ENCODE peak calls at places on chromosomes 12 and 14, in four cellular contexts. A is uterus, X is SK-N-SH, F is epithelial cell of esophagus. E is an unnamed sample.

GRCh38 chr14:75341639-75342038 is 63.0 kb downstream of the FOS start:
- DNase-seq in A (no peak), X (no peak), F (no peak), E (no peak)

GRCh38 chr14:60642270-60642789 is 6.9 kb downstream of the SIX1 start:
- DNase-seq in A (no peak), X (peak), F (no peak), E (no peak)

GRCh38 chr14:73526036-73526984 is 10.6 kb upstream of the ACOT1 start:
- DNase-seq in A (no peak), X (peak), F (peak), E (no peak)

GRCh38 chr12:123519151-123520001 is 14.1 kb downstream of the RILPL1 start:
- DNase-seq in A (no peak), X (no peak), F (peak), E (peak)

GRCh38 chr12:47779301-47779942 is 6.4 kb downstream of the SLC48A1 start:
- DNase-seq in A (peak), X (peak), F (peak), E (no peak)

GRCh38 chr14:106395460-106396050 is 869.2 kb downstream of the TMEM121 start:
- DNase-seq in A (no peak), X (no peak), F (no peak), E (no peak)

GRCh38 chr14:74985806-74986205 is 16.9 kb upstream of the EIF2B2 start:
- DNase-seq in A (no peak), X (no peak), F (no peak), E (no peak)

GRCh38 chr12:29551879-29552278 is 54.4 kb upstream of the OVCH1 start:
- DNase-seq in A (no peak), X (no peak), F (no peak), E (no peak)

GRCh38 chr14:64725879-64726584 is 21.8 kb downstream of the PLEKHG3 start:
- DNase-seq in A (no peak), X (no peak), F (no peak), E (no peak)

GRCh38 chr12:990308-990648 is 745 bp upstream of the ERC1 start:
- DNase-seq in A (peak), X (no peak), F (peak), E (no peak)

GRCh38 chr14:51382506-51382905 is 142.5 kb downstream of the TMX1 start:
- DNase-seq in A (no peak), X (no peak), F (peak), E (no peak)

GRCh38 chr14:79274641-79275366 is 936.5 kb downstream of the DIO2 start:
- DNase-seq in A (no peak), X (no peak), F (no peak), E (no peak)

GRCh38 chr14:34426313-34427295 is 35.4 kb downstream of the SPTSSA start:
- DNase-seq in A (no peak), X (no peak), F (no peak), E (no peak)

GRCh38 chr14:102539544-102540309 is 30.2 kb upstream of the ANKRD9 start:
- DNase-seq in A (peak), X (peak), F (peak), E (no peak)

GRCh38 chr12:100652488-100652887 is 79.0 kb downstream of the GAS2L3 start:
- DNase-seq in A (no peak), X (no peak), F (no peak), E (no peak)

GRCh38 chr12:100656141-100656540 is 82.7 kb downstream of the GAS2L3 start:
- DNase-seq in A (no peak), X (no peak), F (no peak), E (no peak)

GRCh38 chr12:100646896-100647295 is 73.4 kb downstream of the GAS2L3 start:
- DNase-seq in A (no peak), X (no peak), F (no peak), E (no peak)

GRCh38 chr12:100651694-100652093 is 78.2 kb downstream of the GAS2L3 start:
- DNase-seq in A (no peak), X (no peak), F (no peak), E (no peak)

GRCh38 chr12:100651108-100651507 is 77.6 kb downstream of the GAS2L3 start:
- DNase-seq in A (no peak), X (no peak), F (no peak), E (no peak)
- TF ChIP-seq CTCF in A (no peak), X (peak), F (peak), E (peak)

DNA sequence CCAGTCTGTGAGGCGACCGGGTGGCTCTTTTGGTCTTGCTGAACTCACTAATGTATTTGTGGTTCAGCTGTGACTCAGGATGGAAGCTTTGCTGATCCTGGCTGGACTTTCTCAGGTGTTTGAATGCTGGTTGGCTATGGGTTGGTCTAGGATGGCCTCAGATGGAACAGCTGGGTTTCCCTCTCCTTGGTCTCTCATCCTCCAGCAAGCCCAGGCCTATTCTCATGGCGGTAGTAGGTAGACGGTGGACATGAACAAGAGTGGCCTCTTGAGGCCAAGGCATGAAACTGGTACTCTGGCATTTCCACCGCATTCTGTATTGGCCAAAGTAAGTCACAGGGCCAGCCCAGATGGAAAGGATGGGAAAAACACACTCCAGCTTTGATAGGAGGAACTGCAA is 11.8 kb upstream of the POLR3B start:
- DNase-seq in A (no peak), X (peak), F (peak), E (no peak)
- TF ChIP-seq CTCF in A (peak), X (peak), F (peak), E (peak)

GRCh38 chr14:69149461-69150244 is 3.3 kb downstream of the DCAF5 start:
- DNase-seq in A (no peak), X (no peak), F (peak), E (no peak)
- TF ChIP-seq CTCF in A (no peak), X (no peak), F (no peak), E (no peak)

GRCh38 chr12:14571779-14572178 is 4.1 kb upstream of the PLBD1 start:
- DNase-seq in A (no peak), X (no peak), F (no peak), E (no peak)

GRCh38 chr12:14575585-14575984 is 7.9 kb upstream of the PLBD1 start:
- DNase-seq in A (no peak), X (no peak), F (no peak), E (no peak)

GRCh38 chr12:14573118-14573517 is 5.4 kb upstream of the PLBD1 start:
- DNase-seq in A (no peak), X (no peak), F (no peak), E (no peak)

GRCh38 chr12:14570231-14570630 is 2.5 kb upstream of the PLBD1 start:
- DNase-seq in A (no peak), X (no peak), F (no peak), E (no peak)

GRCh38 chr12:14572401-14572800 is 4.7 kb upstream of the PLBD1 start:
- DNase-seq in A (no peak), X (no peak), F (no peak), E (no peak)
- TF ChIP-seq CTCF in A (no peak), X (no peak), F (peak), E (peak)

GRCh38 chr12:22116376-22116775 is 70.4 kb downstream of the CMAS start:
- DNase-seq in A (no peak), X (no peak), F (no peak), E (no peak)

GRCh38 chr12:22124987-22125386 is 79.0 kb downstream of the CMAS start:
- DNase-seq in A (no peak), X (no peak), F (no peak), E (no peak)

GRCh38 chr12:22117551-22117950 is 71.5 kb downstream of the CMAS start:
- DNase-seq in A (no peak), X (no peak), F (no peak), E (no peak)

GRCh38 chr12:22118206-22118605 is 72.2 kb downstream of the CMAS start:
- DNase-seq in A (no peak), X (no peak), F (no peak), E (no peak)

DNA sequence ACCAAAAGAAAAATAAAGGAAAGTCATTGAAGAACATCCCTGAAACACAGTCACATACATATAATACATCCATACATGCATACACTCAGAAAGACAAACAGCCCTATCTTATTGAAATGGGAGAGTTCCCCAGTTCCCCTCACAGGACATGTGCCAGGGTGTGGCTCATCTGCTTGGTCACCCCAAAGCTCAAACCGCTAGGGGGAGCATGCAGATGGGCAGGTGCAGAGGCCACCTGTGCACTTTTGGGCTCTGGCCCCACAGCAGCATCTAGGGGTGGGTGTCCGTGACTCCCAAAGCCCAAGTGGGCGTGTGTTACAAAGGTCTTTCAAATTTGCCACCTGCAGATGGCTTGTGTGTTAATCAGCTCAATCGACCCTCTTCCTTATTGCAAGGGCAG is 75.2 kb downstream of the CMAS start:
- DNase-seq in A (no peak), X (no peak), F (peak), E (no peak)
- TF ChIP-seq CTCF in A (no peak), X (peak), F (peak), E (no peak)